ENCODE peak calls at places on chromosome 11, in eight cellular contexts. W, D, O, F, U, L, J and Y are unnamed samples.
A peak's percentile ranks its signal among the peaks of the same experiment; 100 is the strongest.

GRCh38 chr11:43316451-43316850 is 4.7 kb downstream of the API5 start:
- DNase-seq in J (no peak), D (no peak), W (peak; percentile 78), F (no peak), O (no peak), U (peak; percentile 48), L (no peak), Y (no peak)

GRCh38 chr11:83819936-83820549 is 533.9 kb upstream of the CCDC90B start:
- DNase-seq in U (peak; percentile 74), O (no peak), W (peak; percentile 44), D (peak; percentile 33), L (no peak), J (no peak), F (peak; percentile 2), Y (peak; percentile 64)

GRCh38 chr11:11731311-11732083 is 109.7 kb upstream of the GALNT18 start:
- DNase-seq in J (no peak), L (peak; percentile 42), D (peak; percentile 47), F (no peak), W (peak; percentile 90), O (no peak), U (peak; percentile 72), Y (peak; percentile 76)

GRCh38 chr11:831951-832528 is 712 bp upstream of the CD151 start:
- DNase-seq in J (no peak), W (no peak), U (no peak), O (no peak), D (no peak), F (no peak), L (no peak), Y (no peak)

GRCh38 chr11:20808328-20808727 is 138.9 kb downstream of the NELL1 start:
- DNase-seq in O (no peak), J (no peak), L (no peak), W (no peak), F (no peak), D (no peak), U (no peak), Y (no peak)

GRCh38 chr11:99893803-99894202 is 793.3 kb upstream of the ARHGAP42 start:
- DNase-seq in L (no peak), D (no peak), O (no peak), J (no peak), U (no peak), W (no peak), F (no peak), Y (no peak)

GRCh38 chr11:44313701-44314489 is 4.0 kb upstream of the ALX4 start:
- DNase-seq in L (no peak), W (no peak), U (no peak), J (no peak), D (no peak), F (no peak), O (no peak), Y (no peak)

GRCh38 chr11:44559207-44559943 is 6.1 kb upstream of the CD82 start:
- DNase-seq in W (peak; percentile 65), J (peak; percentile 80), U (no peak), O (no peak), F (no peak), D (no peak), L (no peak), Y (no peak)

GRCh38 chr11:29481721-29482120 is 535.1 kb downstream of the KCNA4 start:
- DNase-seq in D (no peak), W (no peak), U (no peak), F (no peak), L (no peak), O (no peak), J (no peak), Y (no peak)

GRCh38 chr11:72773696-72774095 is 20.2 kb downstream of the STARD10 start:
- DNase-seq in U (peak; percentile 49), L (no peak), J (no peak), F (no peak), O (no peak), D (no peak), W (no peak), Y (no peak)

GRCh38 chr11:64926689-64927088 is 2.2 kb downstream of the PPP2R5B start:
- DNase-seq in W (no peak), U (no peak), F (no peak), O (no peak), D (no peak), L (no peak), J (no peak), Y (no peak)

GRCh38 chr11:9834281-9834680 is 170.4 kb downstream of the SWAP70 start:
- DNase-seq in L (no peak), W (no peak), F (no peak), J (no peak), U (no peak), D (no peak), O (no peak), Y (no peak)

GRCh38 chr11:69419662-69420061 is 61.8 kb upstream of the LINC01488 start:
- DNase-seq in O (no peak), D (no peak), W (no peak), J (no peak), L (no peak), F (no peak), U (peak; percentile 19), Y (no peak)

GRCh38 chr11:44915621-44916020 is 35.1 kb downstream of the TP53I11 start:
- DNase-seq in J (peak; percentile 58), D (no peak), F (no peak), L (no peak), U (no peak), O (no peak), W (no peak), Y (no peak)

GRCh38 chr11:77093056-77093891 is 9.4 kb upstream of the OMP start:
- DNase-seq in W (no peak), O (no peak), L (no peak), D (no peak), U (no peak), F (no peak), J (no peak), Y (no peak)

GRCh38 chr11:2378527-2379210 is 1.6 kb downstream of the CD81 start:
- DNase-seq in J (no peak), O (no peak), D (no peak), F (no peak), L (no peak), U (peak; percentile 44), W (no peak), Y (peak; percentile 67)

GRCh38 chr11:101864098-101864497 is 50.7 kb upstream of the CEP126 start:
- DNase-seq in D (no peak), F (no peak), L (no peak), U (no peak), W (no peak), O (no peak), J (no peak), Y (no peak)

GRCh38 chr11:73454987-73455386 is 78.8 kb downstream of the RELT start:
- DNase-seq in D (no peak), L (peak; percentile 56), F (no peak), O (no peak), W (no peak), U (no peak), J (no peak), Y (no peak)

GRCh38 chr11:125123947-125124633 is 12.7 kb upstream of the TMEM218 start:
- DNase-seq in L (peak; percentile 34), O (no peak), F (peak; percentile 13), W (peak; percentile 82), U (peak; percentile 70), J (peak; percentile 52), D (no peak), Y (peak; percentile 20)

GRCh38 chr11:14643697-14644395 is at the start of gene PDE3B:
- DNase-seq in W (peak; percentile 3), O (no peak), D (peak; percentile 61), F (peak; percentile 65), L (peak; percentile 64), J (peak; percentile 58), U (peak; percentile 42), Y (peak; percentile 4)

GRCh38 chr11:115874843-115875242 is 370.6 kb upstream of the CADM1 start:
- DNase-seq in O (no peak), U (no peak), D (no peak), L (no peak), W (no peak), J (no peak), F (no peak), Y (no peak)

GRCh38 chr11:134069426-134069921 is 602 bp downstream of the JAM3 start:
- DNase-seq in W (no peak), L (peak; percentile 34), D (no peak), J (no peak), O (no peak), F (no peak), U (peak; percentile 32), Y (no peak)